ENCODE peak calls at places on chromosomes 12 and 14, in seven cellular contexts. K, N, D, W, Q, L and V are unnamed samples.

GRCh38 chr12:13156277-13156676 is 40.2 kb upstream of the EMP1 start:
- DNase-seq in K (no peak), N (no peak), D (no peak), W (no peak), Q (no peak), L (no peak), V (no peak)

GRCh38 chr12:27359578-27360340 is 27.1 kb downstream of the BMAL2 start:
- DNase-seq in K (no peak), N (no peak), D (no peak), W (no peak), Q (no peak), L (no peak), V (peak; percentile 46)

GRCh38 chr14:50260072-50260471 is 28.7 kb upstream of the SOS2 start:
- DNase-seq in K (no peak), N (no peak), D (no peak), W (no peak), Q (no peak), L (no peak), V (no peak)

GRCh38 chr12:52233462-52234141 is 559 bp downstream of the KRT7 start:
- DNase-seq in K (peak; percentile 80), N (no peak), D (no peak), W (no peak), Q (no peak), L (no peak), V (no peak)

GRCh38 chr12:124828264-124829007 is 35.2 kb downstream of the SCARB1 start:
- DNase-seq in K (peak; percentile 73), N (no peak), D (no peak), W (peak; percentile 84), Q (no peak), L (no peak), V (peak; percentile 78)

GRCh38 chr12:30753233-30753632 is 1.5 kb downstream of the CAPRIN2 start:
- DNase-seq in K (peak; percentile 84), N (peak; percentile 17), D (no peak), W (no peak), Q (no peak), L (peak; percentile 60), V (no peak)

GRCh38 chr14:90604356-90604755 is 207.5 kb downstream of the CALM1 start:
- DNase-seq in K (no peak), N (no peak), D (no peak), W (no peak), Q (no peak), L (no peak), V (no peak)

GRCh38 chr12:15590180-15590826 is 198.9 kb downstream of the EPS8 start:
- DNase-seq in K (peak; percentile 83), N (peak; percentile 34), D (peak; percentile 35), W (peak; percentile 53), Q (peak; percentile 31), L (peak; percentile 73), V (no peak)

GRCh38 chr12:76308866-76309265 is 39.3 kb downstream of the BBS10 start:
- DNase-seq in K (no peak), N (no peak), D (no peak), W (no peak), Q (no peak), L (no peak), V (no peak)

GRCh38 chr12:92717202-92717601 is 14.4 kb downstream of the PLEKHG7 start:
- DNase-seq in K (peak; percentile 76), N (no peak), D (no peak), W (no peak), Q (no peak), L (peak; percentile 9), V (no peak)

GRCh38 chr12:46832084-46832704 is 6.4 kb upstream of the SLC38A4 start:
- DNase-seq in K (peak; percentile 83), N (no peak), D (no peak), W (no peak), Q (no peak), L (no peak), V (no peak)

GRCh38 chr12:90280564-90281058 is 572.0 kb upstream of the ATP2B1 start:
- DNase-seq in K (no peak), N (no peak), D (no peak), W (no peak), Q (no peak), L (no peak), V (no peak)

GRCh38 chr12:19572920-19573558 is 133.7 kb downstream of the AEBP2 start:
- DNase-seq in K (peak; percentile 89), N (no peak), D (no peak), W (no peak), Q (no peak), L (peak; percentile 61), V (no peak)

GRCh38 chr12:75995691-75996090 is 35.9 kb downstream of the PHLDA1 start:
- DNase-seq in K (no peak), N (no peak), D (no peak), W (no peak), Q (no peak), L (no peak), V (no peak)

GRCh38 chr12:49233842-49234526 is 30.9 kb upstream of the TUBA1C start:
- DNase-seq in K (peak; percentile 68), N (peak; percentile 6), D (peak; percentile 24), W (peak; percentile 45), Q (peak; percentile 42), L (no peak), V (peak; percentile 48)

GRCh38 chr12:18492372-18493025 is 231.2 kb downstream of the PIK3C2G start:
- DNase-seq in K (no peak), N (no peak), D (no peak), W (no peak), Q (no peak), L (no peak), V (no peak)

GRCh38 chr14:73873660-73874059 is 13.0 kb upstream of the ZNF410 start:
- DNase-seq in K (no peak), N (no peak), D (no peak), W (no peak), Q (no peak), L (no peak), V (no peak)

GRCh38 chr14:100695423-100695738 is 31.3 kb upstream of the DLK1 start:
- DNase-seq in K (no peak), N (no peak), D (no peak), W (no peak), Q (no peak), L (no peak), V (no peak)

GRCh38 chr12:74689929-74690328 is 152.3 kb downstream of the ATXN7L3B start:
- DNase-seq in K (no peak), N (no peak), D (no peak), W (no peak), Q (no peak), L (no peak), V (no peak)

GRCh38 chr14:103908580-103908979 is 19.7 kb upstream of the TDRD9 start:
- DNase-seq in K (no peak), N (peak; percentile 49), D (no peak), W (no peak), Q (no peak), L (no peak), V (no peak)

GRCh38 chr14:62117718-62118164 is 355.5 kb downstream of the SNAPC1 start:
- DNase-seq in K (no peak), N (no peak), D (no peak), W (no peak), Q (no peak), L (no peak), V (no peak)

GRCh38 chr14:32202468-32202865 is 602 bp downstream of the RNU6-8 start:
- DNase-seq in K (peak; percentile 45), N (no peak), D (no peak), W (no peak), Q (no peak), L (no peak), V (no peak)

GRCh38 chr14:82488473-82488872 is 954.8 kb upstream of the SEL1L start:
- DNase-seq in K (no peak), N (no peak), D (no peak), W (peak; percentile 26), Q (no peak), L (no peak), V (no peak)

GRCh38 chr14:62691613-62692489 is 353.4 kb downstream of the KCNH5 start:
- DNase-seq in K (no peak), N (no peak), D (peak; percentile 17), W (peak; percentile 60), Q (no peak), L (no peak), V (peak; percentile 1)

GRCh38 chr12:51847830-51848727 is at the start of gene FIGNL2:
- DNase-seq in K (peak; percentile 86), N (no peak), D (no peak), W (no peak), Q (no peak), L (no peak), V (no peak)

DNA sequence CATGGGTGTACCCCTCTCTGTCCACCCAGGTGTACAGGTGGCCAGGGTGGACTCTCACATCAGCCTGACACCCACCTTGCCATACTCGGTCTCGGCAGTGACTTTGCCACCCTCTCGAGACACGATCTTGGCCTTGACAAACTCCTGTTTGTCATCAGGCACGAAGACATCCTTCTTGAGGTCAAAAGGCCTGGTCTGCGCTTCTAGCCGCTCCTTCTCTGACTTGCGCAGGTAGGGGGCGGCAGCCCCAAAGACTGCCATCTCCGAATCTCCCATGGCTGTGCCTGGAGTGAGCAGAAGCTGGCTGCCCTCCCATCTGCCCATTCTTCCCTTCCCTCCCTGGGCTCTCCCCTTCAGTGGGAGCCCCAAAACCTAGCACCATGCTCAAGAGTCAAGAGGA is 2.0 kb downstream of the MYH7 start:
- DNase-seq in K (peak; percentile 61), N (no peak), D (no peak), W (no peak), Q (no peak), L (no peak), V (no peak)
- TF ChIP-seq CTCF in K (peak; percentile 64), N (no peak), D (no peak), W (no peak), Q (no peak), L (no peak), V (no peak)

GRCh38 chr14:65080954-65081747 is 21.2 kb downstream of the MAX start:
- DNase-seq in K (no peak), N (no peak), D (no peak), W (no peak), Q (no peak), L (no peak), V (peak; percentile 97)
- H3K4me1 ChIP-seq in K (peaks cover 3% of the 10 kb centered on the region), N (peaks cover 40% of the 10 kb centered on the region), D (peaks cover 13% of the 10 kb centered on the region), W (peaks cover 74% of the 10 kb centered on the region), Q (peaks cover 54% of the 10 kb centered on the region), L (peaks cover 6% of the 10 kb centered on the region), V (peaks cover 26% of the 10 kb centered on the region)

DNA sequence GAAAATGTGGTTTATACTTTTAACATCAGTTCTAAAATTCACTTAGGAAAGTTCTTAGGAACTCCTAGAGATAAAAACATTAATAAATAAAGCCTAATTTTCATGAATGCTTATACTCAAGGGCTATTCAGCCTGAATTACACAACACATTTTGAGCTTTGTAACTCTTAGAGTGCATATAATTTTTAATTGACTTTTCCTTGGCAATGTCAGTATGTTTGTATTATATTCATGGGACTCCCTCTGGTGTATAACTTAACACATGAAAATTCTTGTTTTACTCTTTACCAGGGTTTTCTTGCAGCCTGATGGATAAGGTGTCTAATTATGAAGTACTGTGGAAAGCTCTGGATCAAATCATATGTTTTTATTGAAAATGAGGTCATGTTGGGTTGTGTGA is 150.6 kb upstream of the HMGA2 start:
- DNase-seq in K (no peak), N (no peak), D (no peak), W (no peak), Q (no peak), L (no peak), V (no peak)
- TF ChIP-seq CTCF in K (no peak), N (no peak), D (peak; percentile 11), W (no peak), Q (peak; percentile 32), L (peak; percentile 11), V (peak; percentile 9)

DNA sequence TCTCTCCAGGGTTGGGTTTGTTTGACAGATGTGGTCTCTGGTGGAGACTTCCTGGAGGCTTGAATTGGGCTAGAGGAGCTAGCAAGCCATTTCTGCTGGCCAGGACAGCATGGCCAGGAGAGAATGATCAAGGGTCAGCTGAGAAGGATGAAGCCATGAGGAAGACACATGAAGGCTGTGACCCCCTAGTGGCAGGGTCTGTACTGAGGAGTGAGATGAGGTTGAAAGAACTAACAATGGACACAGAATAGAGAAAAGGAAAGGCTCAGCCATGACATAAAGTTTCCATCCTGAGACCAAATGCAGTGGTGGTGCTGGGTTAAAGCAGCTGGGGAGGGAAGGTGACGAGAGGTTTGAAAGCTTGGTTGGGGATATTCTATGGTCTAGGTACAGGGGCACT is 89.9 kb downstream of the NT5DC3 start:
- DNase-seq in K (peak; percentile 81), N (no peak), D (no peak), W (no peak), Q (no peak), L (no peak), V (no peak)
- H3K4me1 ChIP-seq in K (no peaks in the 10 kb centered on the region), N (no peaks in the 10 kb centered on the region), D (no peaks in the 10 kb centered on the region), W (no peaks in the 10 kb centered on the region), Q (peaks cover 11% of the 10 kb centered on the region), L (no peaks in the 10 kb centered on the region), V (no peaks in the 10 kb centered on the region)